ENCODE peak calls at places on chromosomes 1 and 21, in seven cellular contexts. N is activated CD4-positive, alpha-beta T cell treated with anti-CD3 and anti-CD28 coated beads, Interleukin-2, amount 10 ng/mL, durations not matched to agents 7 days and 5 days; R is stimulated activated CD8-positive, alpha-beta memory T cell treated with anti-CD3 and anti-CD28 coated beads, Interleukin-7, amount 100 ng/mL, for 24 hours; Z is neural progenitor cell; X is lung microvascular endothelial cell; M is progenitor cell of endocrine pancreas; E is IMR-90. V is an unnamed sample.

GRCh38 chr1:174408142-174408541 is 39.6 kb upstream of the GPR52 start:
- DNase-seq in N (no peak), E (peak), R (no peak), M (no peak), Z (no peak), X (no peak), V (no peak)

GRCh38 chr1:99766378-99766800 is at the start of gene FRRS1:
- DNase-seq in Z (peak), X (peak), E (peak), M (peak), R (no peak), N (peak), V (peak)

GRCh38 chr1:22821027-22821426 is 110.4 kb downstream of the EPHB2 start:
- DNase-seq in M (no peak), N (no peak), X (peak), Z (no peak), R (no peak), E (no peak), V (no peak)

GRCh38 chr1:112904831-112905227 is 51.2 kb downstream of the SLC16A1 start:
- DNase-seq in X (no peak), N (no peak), M (no peak), E (no peak), R (no peak), Z (no peak), V (peak)

GRCh38 chr1:205285391-205286101 is 36.0 kb downstream of the NUAK2 start:
- DNase-seq in Z (no peak), X (no peak), R (no peak), E (no peak), N (peak), M (no peak), V (no peak)

GRCh38 chr1:35278886-35279554 is 10.5 kb downstream of the ZMYM4 start:
- DNase-seq in N (no peak), M (no peak), E (peak), X (no peak), Z (no peak), R (no peak), V (no peak)

GRCh38 chr21:28447453-28447852 is 545.2 kb downstream of the LTN1 start:
- DNase-seq in Z (no peak), E (peak), X (no peak), R (no peak), M (no peak), N (no peak), V (no peak)

GRCh38 chr1:44532567-44532944 is 127.5 kb downstream of the RNF220 start:
- DNase-seq in N (no peak), R (no peak), X (no peak), E (no peak), M (no peak), Z (no peak), V (no peak)

GRCh38 chr1:18137759-18138345 is 30.3 kb downstream of the IGSF21 start:
- DNase-seq in Z (no peak), R (no peak), X (no peak), M (no peak), E (no peak), N (no peak), V (no peak)

GRCh38 chr1:199821029-199821779 is 206.3 kb upstream of the NR5A2 start:
- DNase-seq in E (no peak), R (no peak), X (no peak), Z (no peak), M (no peak), N (no peak), V (peak)

GRCh38 chr1:112060266-112060665 is 70.8 kb upstream of the KCND3 start:
- DNase-seq in M (no peak), Z (no peak), X (no peak), R (no peak), E (no peak), N (no peak), V (no peak)

GRCh38 chr1:4668738-4669700 is 14.6 kb downstream of the AJAP1 start:
- DNase-seq in N (no peak), M (no peak), X (no peak), E (no peak), Z (no peak), R (no peak), V (peak)

GRCh38 chr1:167095368-167095767 is 1.5 kb downstream of the STYXL2 start:
- DNase-seq in M (no peak), E (peak), R (no peak), N (no peak), Z (no peak), X (no peak), V (peak)

GRCh38 chr21:45248893-45249381 is 38.8 kb downstream of the POFUT2 start:
- DNase-seq in M (no peak), E (peak), R (no peak), X (no peak), N (no peak), Z (peak), V (no peak)